ENCODE peak calls at places on chromosomes 2 and 18, in six cellular contexts. I is IMR-90, V is mesenchymal stem cell, L is H9, J is H1, T is trophoblast cell. U is an unnamed sample.

GRCh38 chr2:16216555-16216938 is 276.2 kb downstream of the MYCN start:
- DNase-seq in L (no peak), T (no peak), V (no peak), I (no peak), J (no peak), U (no peak)

GRCh38 chr2:110682267-110682666 is 4.4 kb upstream of the BUB1 start:
- DNase-seq in V (no peak), I (no peak), J (no peak), T (no peak), L (no peak), U (no peak)

GRCh38 chr2:72892506-72893173 is 5.4 kb downstream of the SPR start:
- DNase-seq in V (peak; percentile 68), T (peak; percentile 50), J (no peak), L (peak; percentile 81), I (peak; percentile 70), U (no peak)

GRCh38 chr2:150513647-150514046 is 26.2 kb upstream of the RND3 start:
- DNase-seq in I (peak; percentile 91), T (no peak), J (no peak), V (peak; percentile 45), L (no peak), U (no peak)

GRCh38 chr2:72982781-72983499 is 65.6 kb downstream of the EMX1 start:
- DNase-seq in I (no peak), L (no peak), T (no peak), J (no peak), V (no peak), U (no peak)

GRCh38 chr18:12401881-12402280 is 5.8 kb upstream of the PRELID3A start:
- DNase-seq in V (no peak), L (no peak), J (no peak), I (no peak), T (no peak), U (no peak)

GRCh38 chr2:224101820-224102630 is 62.9 kb upstream of the SERPINE2 start:
- DNase-seq in J (no peak), T (peak; percentile 83), L (no peak), V (peak; percentile 94), I (peak; percentile 98), U (no peak)

GRCh38 chr18:48542513-48543181 is 3.8 kb downstream of the CTIF start:
- DNase-seq in I (no peak), J (no peak), V (no peak), T (peak; percentile 90), L (peak; percentile 58), U (no peak)

GRCh38 chr2:183105402-183106134 is 18.7 kb upstream of the NUP35 start:
- DNase-seq in T (no peak), V (peak; percentile 73), L (no peak), J (no peak), I (peak; percentile 47), U (no peak)

GRCh38 chr2:172906401-172906811 is 169.2 kb upstream of the MAP3K20 start:
- DNase-seq in T (no peak), L (no peak), V (no peak), I (no peak), J (no peak), U (no peak)

GRCh38 chr18:77099501-77100370 is 32.8 kb downstream of the MBP start:
- DNase-seq in T (no peak), J (no peak), I (no peak), L (no peak), V (no peak), U (no peak)

GRCh38 chr2:151289972-151290335 is 486 bp upstream of the NMI start:
- DNase-seq in I (peak; percentile 53), L (no peak), V (peak; percentile 92), J (no peak), T (peak; percentile 93), U (no peak)

GRCh38 chr2:182031956-182032355 is 46.3 kb downstream of the PPP1R1C start:
- DNase-seq in T (no peak), V (no peak), L (no peak), I (peak; percentile 62), J (no peak), U (no peak)

GRCh38 chr2:188319845-188320244 is 28.2 kb downstream of the GULP1 start:
- DNase-seq in V (no peak), I (no peak), T (no peak), J (no peak), L (no peak), U (no peak)

GRCh38 chr2:231000211-231000904 is 4.4 kb downstream of the SPATA3 start:
- DNase-seq in L (peak; percentile 84), T (no peak), I (no peak), V (no peak), J (peak; percentile 60), U (no peak)

DNA sequence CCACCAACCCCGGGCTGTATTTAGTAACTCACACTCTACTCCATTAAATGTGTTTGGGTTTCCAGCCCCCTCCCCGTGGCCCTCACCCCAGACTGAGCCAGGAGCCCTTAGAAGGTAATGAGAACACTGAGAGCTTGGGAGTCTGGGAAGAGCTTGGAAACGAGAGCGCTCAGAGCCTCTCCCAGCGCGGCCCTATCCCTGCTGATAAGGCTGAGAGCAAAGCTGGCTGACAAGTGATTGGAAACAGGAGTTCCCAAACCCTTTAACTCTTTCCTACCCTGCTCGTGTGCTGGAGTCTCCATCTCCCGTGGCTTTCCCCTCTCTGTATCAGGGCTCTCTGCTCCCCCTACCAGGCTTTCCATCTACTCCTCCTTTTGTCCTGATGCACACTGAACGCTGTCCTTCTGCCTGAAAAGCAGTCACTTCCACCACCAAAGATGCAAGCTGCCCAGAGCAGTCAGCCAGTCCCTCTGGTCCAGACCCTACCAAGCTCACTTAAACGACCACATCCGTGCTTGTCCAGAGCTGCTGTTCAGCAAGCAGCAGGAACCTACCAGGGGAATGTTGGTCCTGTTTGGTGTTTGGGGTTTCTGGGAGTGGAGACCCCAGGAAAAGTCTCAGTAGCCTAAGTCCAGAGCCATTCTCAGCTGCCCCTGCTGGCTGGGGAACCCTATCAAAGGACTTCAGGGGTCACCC is 100.0 kb upstream of the PKDCC start:
- DNase-seq in J (no peak), T (no peak), L (peak; percentile 60), I (no peak), V (peak; percentile 42), U (no peak)
- H3K14ac ChIP-seq in J (no peak overlapping the region), T (peak overlapping the region; percentile 90), L (peak overlapping the region; percentile 46), I (no peak overlapping the region), V (no peak overlapping the region), U (no peak overlapping the region)

GRCh38 chr2:170262806-170263205 is 84.9 kb downstream of the MYO3B start:
- DNase-seq in I (no peak), T (no peak), J (no peak), V (no peak), L (no peak), U (no peak)

GRCh38 chr2:170264522-170264860 is 86.5 kb downstream of the MYO3B start:
- DNase-seq in J (no peak), V (no peak), L (no peak), I (no peak), T (no peak), U (no peak)

GRCh38 chr2:170261566-170261965 is 83.6 kb downstream of the MYO3B start:
- DNase-seq in J (no peak), L (no peak), I (no peak), V (no peak), T (no peak), U (no peak)

GRCh38 chr2:170260188-170260587 is 82.2 kb downstream of the MYO3B start:
- DNase-seq in I (no peak), L (no peak), J (no peak), V (no peak), T (no peak), U (no peak)

DNA sequence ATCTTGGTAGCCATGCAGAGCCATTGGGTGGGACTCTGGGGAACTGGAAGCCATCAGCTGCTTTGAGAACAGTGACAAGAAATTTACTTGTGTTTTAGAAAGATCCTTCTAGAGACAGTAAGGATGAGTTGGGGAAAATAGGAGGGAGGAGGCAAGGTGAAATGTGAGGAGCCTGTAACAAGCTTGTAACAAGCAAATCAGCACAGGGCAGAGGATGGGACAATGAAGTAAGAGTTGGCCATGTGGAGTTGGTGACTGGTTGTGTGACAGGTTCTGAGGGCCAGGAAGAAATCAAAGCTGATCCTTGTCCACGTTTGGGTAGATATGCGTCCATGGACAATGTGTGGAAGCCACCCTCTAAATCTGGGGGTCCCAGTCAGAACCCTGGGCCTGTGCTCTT is 84.4 kb downstream of the MYO3B start:
- DNase-seq in L (no peak), J (no peak), V (no peak), T (no peak), I (no peak), U (no peak)
- H2AK5ac ChIP-seq in L (no peak overlapping the region), J (no peak overlapping the region), V (no peak overlapping the region), T (no peak overlapping the region), I (no peak overlapping the region), U (no peak overlapping the region)

DNA sequence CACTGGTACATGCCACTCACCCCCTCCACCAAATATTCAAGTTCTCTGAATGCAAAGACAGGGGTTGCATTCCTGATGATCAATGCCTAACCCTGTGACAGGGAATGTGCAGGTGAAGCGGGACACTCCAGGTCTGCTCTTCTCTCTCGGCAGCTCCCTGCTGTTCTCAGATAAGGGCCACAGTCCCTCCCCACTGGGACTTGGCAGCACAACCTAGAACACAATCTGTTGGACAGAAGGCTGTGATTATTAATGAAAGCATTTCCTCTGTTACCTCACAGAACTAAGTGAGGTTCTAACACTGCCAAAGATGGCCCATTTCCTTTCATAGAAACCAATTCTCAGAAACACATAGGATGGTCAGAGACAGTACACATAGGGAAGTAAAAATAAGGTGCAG is 42.7 kb downstream of the VSNL1 start:
- DNase-seq in I (no peak), V (no peak), L (no peak), J (no peak), T (no peak), U (no peak)
- H3K14ac ChIP-seq in I (no peak overlapping the region), V (no peak overlapping the region), L (no peak overlapping the region), J (no peak overlapping the region), T (no peak overlapping the region), U (no peak overlapping the region)

GRCh38 chr2:26940001-26940400 is 30.4 kb upstream of the MAPRE3 start:
- DNase-seq in J (no peak), L (no peak), V (no peak), T (no peak), I (no peak), U (no peak)

GRCh38 chr2:26941486-26941885 is 29.0 kb upstream of the MAPRE3 start:
- DNase-seq in T (peak; percentile 27), L (no peak), J (no peak), V (no peak), I (no peak), U (no peak)

GRCh38 chr2:26938399-26938798 is 32.0 kb upstream of the MAPRE3 start:
- DNase-seq in I (no peak), T (no peak), V (no peak), L (no peak), J (no peak), U (no peak)

GRCh38 chr2:26945991-26946750 is 24.3 kb upstream of the MAPRE3 start:
- DNase-seq in V (no peak), L (no peak), T (no peak), I (no peak), J (no peak), U (no peak)

DNA sequence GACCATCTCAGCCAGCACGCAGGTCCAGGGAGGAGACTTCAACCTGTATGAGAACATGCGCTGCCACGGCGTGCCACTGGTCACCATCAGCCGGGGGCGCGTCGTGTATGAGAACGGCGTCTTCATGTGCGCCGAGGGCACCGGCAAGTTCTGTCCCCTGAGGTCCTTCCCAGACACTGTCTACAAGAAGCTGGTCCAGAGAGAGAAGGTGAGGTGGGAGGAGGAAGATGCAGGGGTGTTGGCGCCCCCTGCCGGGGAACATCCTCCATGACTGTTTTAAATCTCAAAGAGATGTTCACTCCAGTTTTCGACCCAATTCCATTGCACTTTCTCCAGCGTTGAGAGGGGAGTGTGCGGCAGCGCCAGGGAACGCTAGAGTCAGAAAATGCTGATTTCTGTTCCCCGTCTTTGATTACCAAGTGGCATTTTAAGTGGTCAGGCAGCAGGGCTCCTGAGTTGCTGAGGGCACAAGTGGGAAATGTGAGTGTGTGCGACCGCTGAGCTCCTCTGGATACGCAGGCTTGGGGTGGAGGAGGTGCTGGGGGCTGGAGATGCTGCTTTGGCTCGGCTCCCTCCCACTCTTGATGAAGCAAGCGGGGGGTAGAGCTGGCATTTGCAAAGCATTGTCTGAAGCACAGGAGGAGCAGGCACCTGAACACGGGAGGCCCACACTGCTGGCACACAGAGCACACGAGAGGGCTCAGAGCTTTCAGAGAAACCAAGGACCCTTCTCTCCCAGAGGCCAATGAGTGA is 27.7 kb upstream of the MAPRE3 start:
- DNase-seq in L (peak; percentile 86), I (peak; percentile 48), V (peak; percentile 54), J (peak; percentile 69), T (peak; percentile 55), U (peak; percentile 65)
- H2AK5ac ChIP-seq in L (no peak overlapping the region), I (no peak overlapping the region), V (no peak overlapping the region), J (no peak overlapping the region), T (no peak overlapping the region), U (no peak overlapping the region)